ENCODE peak calls at places on chromosome 14, in four cellular contexts. W, G, D and S are unnamed samples.

GRCh38 chr14:31208546-31209424 is 1.2 kb upstream of the HECTD1 start:
- DNase-seq in W (no peak), G (no peak), D (no peak), S (no peak)

GRCh38 chr14:101813171-101813759 is 51.8 kb downstream of the PPP2R5C start:
- DNase-seq in W (no peak), G (no peak), D (no peak), S (no peak)

GRCh38 chr14:68774771-68775613 is 17.9 kb downstream of the ZFP36L1 start:
- DNase-seq in W (peak), G (no peak), D (no peak), S (peak)

GRCh38 chr14:81831128-81831815 is 297.6 kb upstream of the SEL1L start:
- DNase-seq in W (no peak), G (no peak), D (no peak), S (no peak)

GRCh38 chr14:106141242-106142220 is 615.1 kb downstream of the TMEM121 start:
- DNase-seq in W (no peak), G (peak), D (peak), S (no peak)

GRCh38 chr14:103422981-103423600 is 37.9 kb downstream of the MARK3 start:
- DNase-seq in W (peak), G (no peak), D (no peak), S (no peak)

GRCh38 chr14:61034416-61035100 is 53.5 kb downstream of the SLC38A6 start:
- DNase-seq in W (no peak), G (no peak), D (no peak), S (no peak)

GRCh38 chr14:55373784-55374725 is 37.6 kb downstream of the ATG14 start:
- DNase-seq in W (peak), G (no peak), D (no peak), S (no peak)

GRCh38 chr14:96122496-96122895 is 82.1 kb upstream of the BDKRB2 start:
- DNase-seq in W (peak), G (no peak), D (no peak), S (no peak)

GRCh38 chr14:21924479-21924878 is 250.9 kb upstream of the OR4E1 start:
- DNase-seq in W (no peak), G (no peak), D (no peak), S (no peak)
- TF ChIP-seq MXI1 in W (no peak), G (no peak), D (no peak), S (no peak)

GRCh38 chr14:93734086-93734822 is 54.0 kb downstream of the PRIMA1 start:
- DNase-seq in W (no peak), G (peak), D (peak), S (no peak)
- TF ChIP-seq MXI1 in W (no peak), G (no peak), D (no peak), S (no peak)

GRCh38 chr14:59356298-59356697 is 108.9 kb downstream of the GPR135 start:
- DNase-seq in W (no peak), G (no peak), D (no peak), S (no peak)
- TF ChIP-seq MXI1 in W (no peak), G (no peak), D (no peak), S (no peak)

DNA sequence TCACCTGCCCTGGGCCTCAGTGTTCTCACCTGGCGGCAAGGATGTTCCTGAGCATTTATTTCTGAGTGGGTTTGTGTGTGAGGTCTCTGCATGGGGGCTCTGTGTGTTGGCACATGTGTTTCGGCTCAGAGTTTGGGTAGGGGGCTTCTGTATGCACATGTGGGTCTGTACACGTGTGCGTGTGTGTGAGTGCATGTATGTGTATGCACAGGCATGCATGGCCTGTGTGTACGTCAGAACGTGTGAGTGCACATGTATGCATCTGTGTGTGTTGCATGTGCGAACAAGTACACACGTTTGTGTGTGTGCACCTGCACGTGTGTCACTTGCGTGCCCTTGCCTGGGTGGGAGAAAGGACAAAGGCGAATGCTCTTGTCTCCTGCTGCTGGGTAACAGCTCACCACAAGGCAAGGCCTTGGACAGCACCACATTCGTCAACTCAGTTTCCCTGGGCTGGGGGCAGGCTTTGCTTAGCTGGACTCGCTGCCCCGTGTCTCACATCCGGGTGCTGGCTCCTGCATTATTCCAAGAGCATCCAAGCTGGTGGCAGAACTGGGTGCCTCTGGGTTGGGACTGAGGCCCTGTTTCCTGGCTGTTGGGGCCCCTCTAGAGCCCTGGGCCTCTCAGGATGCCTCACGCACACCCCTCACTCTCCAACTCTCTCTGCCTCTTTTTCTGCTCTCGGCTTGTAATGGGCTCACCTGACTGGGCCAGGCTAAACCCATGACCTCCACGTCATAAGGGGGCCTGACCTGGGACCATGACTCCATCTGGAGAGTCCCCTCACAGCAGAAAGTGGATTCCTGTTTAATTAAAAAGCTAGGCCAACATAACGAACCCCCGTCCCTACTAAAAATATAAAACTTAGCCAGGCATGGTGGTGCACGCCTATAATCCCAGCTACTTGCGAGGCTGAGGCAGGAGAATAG is 153.5 kb upstream of the C14orf180 start:
- DNase-seq in W (no peak), G (no peak), D (no peak), S (no peak)
- TF ChIP-seq MXI1 in W (no peak), G (no peak), D (no peak), S (no peak)

GRCh38 chr14:29953501-29953900 is 25.9 kb upstream of the PRKD1 start:
- DNase-seq in W (no peak), G (no peak), D (no peak), S (no peak)
- TF ChIP-seq MXI1 in W (no peak), G (no peak), D (no peak), S (no peak)

GRCh38 chr14:89165189-89165809 is 251.7 kb downstream of the FOXN3 start:
- DNase-seq in W (no peak), G (peak), D (no peak), S (no peak)

GRCh38 chr14:89167705-89168104 is 249.3 kb downstream of the FOXN3 start:
- DNase-seq in W (no peak), G (no peak), D (no peak), S (no peak)

GRCh38 chr14:89166650-89167049 is 250.4 kb downstream of the FOXN3 start:
- DNase-seq in W (no peak), G (no peak), D (no peak), S (no peak)

GRCh38 chr14:89164168-89165074 is 252.6 kb downstream of the FOXN3 start:
- DNase-seq in W (no peak), G (peak), D (no peak), S (no peak)

DNA sequence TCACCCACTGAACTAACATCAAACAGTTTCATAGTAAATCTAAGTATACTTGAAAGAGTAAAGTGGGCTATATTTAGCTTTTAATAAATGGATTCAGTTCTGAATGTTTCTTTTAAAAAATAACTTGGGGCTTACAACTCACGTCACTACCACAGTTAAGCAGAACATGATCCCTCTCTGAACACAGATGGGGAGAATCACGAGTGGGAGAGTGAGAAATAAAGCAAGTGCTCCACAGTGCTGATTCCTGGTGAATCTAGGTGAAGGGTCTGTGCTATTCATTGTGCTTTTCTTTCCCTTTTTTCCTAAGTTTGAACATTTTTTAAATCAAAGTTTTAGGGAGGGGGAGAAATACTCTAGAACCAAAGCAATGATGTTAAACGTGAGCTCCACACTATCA is 251.2 kb downstream of the FOXN3 start:
- DNase-seq in W (peak), G (no peak), D (no peak), S (no peak)
- TF ChIP-seq MXI1 in W (no peak), G (no peak), D (no peak), S (no peak)

GRCh38 chr14:104677506-104678332 is 11.7 kb upstream of the INF2 start:
- DNase-seq in W (peak), G (peak), D (no peak), S (no peak)
- TF ChIP-seq MXI1 in W (no peak), G (no peak), D (no peak), S (no peak)

GRCh38 chr14:51539571-51540037 is 112.1 kb upstream of the FRMD6 start:
- DNase-seq in W (peak), G (no peak), D (no peak), S (no peak)
- TF ChIP-seq MXI1 in W (no peak), G (no peak), D (no peak), S (no peak)

DNA sequence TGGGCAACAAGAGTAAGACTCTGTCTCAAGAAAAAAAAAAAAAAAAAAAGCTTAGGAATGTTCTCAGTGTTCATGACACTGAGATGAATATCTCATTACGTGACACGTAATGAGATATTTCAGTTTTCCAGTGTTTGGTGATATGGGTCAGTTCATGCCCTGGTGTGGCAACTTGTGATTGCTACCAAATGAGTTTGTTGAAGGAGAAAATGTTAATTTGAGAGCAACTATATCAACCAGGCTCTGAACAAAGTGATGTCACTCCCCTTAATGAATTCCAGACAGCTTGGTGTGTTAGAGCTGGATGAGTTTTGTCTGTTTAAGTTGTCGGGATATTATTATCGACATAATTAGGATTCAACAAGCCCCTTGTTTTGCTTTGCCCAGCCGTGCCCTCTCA is 211.7 kb downstream of the DPF3 start:
- DNase-seq in W (peak), G (no peak), D (peak), S (no peak)
- TF ChIP-seq MXI1 in W (no peak), G (no peak), D (no peak), S (no peak)

GRCh38 chr14:99510556-99511139 is 29.4 kb downstream of the CCNK start:
- DNase-seq in W (no peak), G (no peak), D (peak), S (no peak)

GRCh38 chr14:99512571-99513182 is 31.5 kb downstream of the CCNK start:
- DNase-seq in W (no peak), G (no peak), D (peak), S (no peak)

GRCh38 chr14:99511421-99512109 is 30.4 kb downstream of the CCNK start:
- DNase-seq in W (peak), G (no peak), D (peak), S (no peak)

GRCh38 chr14:99513183-99513694 is 32.0 kb downstream of the CCNK start:
- DNase-seq in W (no peak), G (no peak), D (no peak), S (no peak)

GRCh38 chr14:99512110-99512449 is 30.9 kb downstream of the CCNK start:
- DNase-seq in W (no peak), G (no peak), D (no peak), S (no peak)
- TF ChIP-seq MXI1 in W (no peak), G (no peak), D (no peak), S (no peak)